ENCODE peak calls at places on chromosomes 11 and 22, in ten cellular contexts. One of them, this sample, is unnamed.

GRCh38 chr11:35525501-35526175 is at the start of gene PAMR1:
- DNase-seq in coronary artery: no peak
- DNase-seq in neural crest cell: no peak
- DNase-seq in tibial artery: peak
- DNase-seq in GM06990: peak
- DNase-seq in adrenal gland: peak
- DNase-seq in cardiac muscle cell: peak
- DNase-seq in spleen: peak
- DNase-seq in endothelial cell: peak
- DNase-seq in heart left ventricle: peak
- DNase-seq in this sample: peak

GRCh38 chr11:121572581-121573059 is 119.9 kb upstream of the SORL1-AS1 start:
- DNase-seq in coronary artery: no peak
- DNase-seq in neural crest cell: no peak
- DNase-seq in tibial artery: no peak
- DNase-seq in GM06990: no peak
- DNase-seq in adrenal gland: no peak
- DNase-seq in cardiac muscle cell: no peak
- DNase-seq in spleen: no peak
- DNase-seq in endothelial cell: no peak
- DNase-seq in heart left ventricle: no peak
- DNase-seq in this sample: no peak

GRCh38 chr11:4482445-4482844 is at the start of gene OR52K1:
- DNase-seq in coronary artery: no peak
- DNase-seq in neural crest cell: no peak
- DNase-seq in tibial artery: no peak
- DNase-seq in GM06990: no peak
- DNase-seq in adrenal gland: no peak
- DNase-seq in cardiac muscle cell: no peak
- DNase-seq in spleen: no peak
- DNase-seq in endothelial cell: no peak
- DNase-seq in heart left ventricle: no peak
- DNase-seq in this sample: no peak

GRCh38 chr11:128590587-128590986 is 3.2 kb upstream of the ETS1 start:
- DNase-seq in coronary artery: no peak
- DNase-seq in neural crest cell: no peak
- DNase-seq in tibial artery: no peak
- DNase-seq in GM06990: no peak
- DNase-seq in adrenal gland: no peak
- DNase-seq in cardiac muscle cell: no peak
- DNase-seq in spleen: no peak
- DNase-seq in endothelial cell: no peak
- DNase-seq in heart left ventricle: no peak
- DNase-seq in this sample: no peak

GRCh38 chr11:65366340-65366773 is 11.8 kb downstream of the TIGD3 start:
- DNase-seq in coronary artery: no peak
- DNase-seq in neural crest cell: no peak
- DNase-seq in tibial artery: no peak
- DNase-seq in GM06990: no peak
- DNase-seq in adrenal gland: no peak
- DNase-seq in cardiac muscle cell: peak
- DNase-seq in spleen: no peak
- DNase-seq in endothelial cell: no peak
- DNase-seq in heart left ventricle: no peak
- DNase-seq in this sample: no peak

GRCh38 chr22:24290459-24290858 is 19.8 kb downstream of the SPECC1L start:
- DNase-seq in coronary artery: no peak
- DNase-seq in neural crest cell: no peak
- DNase-seq in tibial artery: no peak
- DNase-seq in GM06990: no peak
- DNase-seq in adrenal gland: no peak
- DNase-seq in cardiac muscle cell: no peak
- DNase-seq in spleen: no peak
- DNase-seq in endothelial cell: no peak
- DNase-seq in heart left ventricle: no peak
- DNase-seq in this sample: no peak

GRCh38 chr11:102436546-102436945 is 16.0 kb downstream of the TMEM123 start:
- DNase-seq in coronary artery: no peak
- DNase-seq in neural crest cell: no peak
- DNase-seq in tibial artery: no peak
- DNase-seq in GM06990: no peak
- DNase-seq in adrenal gland: no peak
- DNase-seq in cardiac muscle cell: peak
- DNase-seq in spleen: no peak
- DNase-seq in endothelial cell: no peak
- DNase-seq in heart left ventricle: no peak
- DNase-seq in this sample: no peak

GRCh38 chr11:77175869-77176539 is 48.0 kb downstream of the MYO7A start:
- DNase-seq in coronary artery: no peak
- DNase-seq in neural crest cell: peak
- DNase-seq in tibial artery: peak
- DNase-seq in GM06990: no peak
- DNase-seq in adrenal gland: peak
- DNase-seq in cardiac muscle cell: no peak
- DNase-seq in spleen: peak
- DNase-seq in endothelial cell: peak
- DNase-seq in heart left ventricle: peak
- DNase-seq in this sample: no peak

GRCh38 chr22:36435516-36436415 is 45.7 kb downstream of the TXN2 start:
- DNase-seq in coronary artery: no peak
- DNase-seq in neural crest cell: no peak
- DNase-seq in tibial artery: no peak
- DNase-seq in GM06990: peak
- DNase-seq in adrenal gland: no peak
- DNase-seq in cardiac muscle cell: no peak
- DNase-seq in spleen: peak
- DNase-seq in endothelial cell: no peak
- DNase-seq in heart left ventricle: no peak
- DNase-seq in this sample: no peak

GRCh38 chr11:122763108-122763507 is 75.2 kb upstream of the CRTAM start:
- DNase-seq in coronary artery: no peak
- DNase-seq in neural crest cell: no peak
- DNase-seq in tibial artery: no peak
- DNase-seq in GM06990: no peak
- DNase-seq in adrenal gland: no peak
- DNase-seq in cardiac muscle cell: no peak
- DNase-seq in spleen: no peak
- DNase-seq in endothelial cell: no peak
- DNase-seq in heart left ventricle: no peak
- DNase-seq in this sample: no peak

GRCh38 chr11:117554601-117555333 is 227.1 kb downstream of the CEP164 start:
- DNase-seq in coronary artery: no peak
- DNase-seq in neural crest cell: no peak
- DNase-seq in tibial artery: no peak
- DNase-seq in GM06990: no peak
- DNase-seq in adrenal gland: no peak
- DNase-seq in cardiac muscle cell: no peak
- DNase-seq in spleen: peak
- DNase-seq in endothelial cell: no peak
- DNase-seq in heart left ventricle: no peak
- DNase-seq in this sample: no peak

GRCh38 chr22:17845790-17846189 is 71.5 kb upstream of the BID start:
- DNase-seq in coronary artery: no peak
- DNase-seq in neural crest cell: no peak
- DNase-seq in tibial artery: no peak
- DNase-seq in GM06990: no peak
- DNase-seq in adrenal gland: no peak
- DNase-seq in cardiac muscle cell: no peak
- DNase-seq in spleen: no peak
- DNase-seq in endothelial cell: no peak
- DNase-seq in heart left ventricle: no peak
- DNase-seq in this sample: no peak

GRCh38 chr11:63999349-64000025 is 13.2 kb downstream of the OTUB1 start:
- DNase-seq in coronary artery: no peak
- DNase-seq in neural crest cell: peak
- DNase-seq in tibial artery: peak
- DNase-seq in GM06990: peak
- DNase-seq in adrenal gland: peak
- DNase-seq in cardiac muscle cell: peak
- DNase-seq in spleen: peak
- DNase-seq in endothelial cell: peak
- DNase-seq in heart left ventricle: peak
- DNase-seq in this sample: no peak

GRCh38 chr11:12961615-12962014 is 47.5 kb upstream of the RASSF10 start:
- DNase-seq in coronary artery: no peak
- DNase-seq in neural crest cell: no peak
- DNase-seq in tibial artery: no peak
- DNase-seq in GM06990: no peak
- DNase-seq in adrenal gland: no peak
- DNase-seq in cardiac muscle cell: peak
- DNase-seq in spleen: no peak
- DNase-seq in endothelial cell: no peak
- DNase-seq in heart left ventricle: no peak
- DNase-seq in this sample: no peak

GRCh38 chr11:66189031-66189745 is 79.3 kb upstream of the RAB1B start:
- DNase-seq in coronary artery: no peak
- DNase-seq in neural crest cell: no peak
- DNase-seq in tibial artery: no peak
- DNase-seq in GM06990: no peak
- DNase-seq in adrenal gland: no peak
- DNase-seq in cardiac muscle cell: no peak
- DNase-seq in spleen: no peak
- DNase-seq in endothelial cell: no peak
- DNase-seq in heart left ventricle: no peak
- DNase-seq in this sample: no peak

GRCh38 chr11:109668973-109669634 is 247.1 kb downstream of the C11orf87 start:
- DNase-seq in coronary artery: no peak
- DNase-seq in neural crest cell: no peak
- DNase-seq in tibial artery: no peak
- DNase-seq in GM06990: no peak
- DNase-seq in adrenal gland: no peak
- DNase-seq in cardiac muscle cell: peak
- DNase-seq in spleen: no peak
- DNase-seq in endothelial cell: no peak
- DNase-seq in heart left ventricle: no peak
- DNase-seq in this sample: no peak

GRCh38 chr11:92837595-92837994 is 131.9 kb upstream of the MTNR1B start:
- DNase-seq in coronary artery: no peak
- DNase-seq in neural crest cell: no peak
- DNase-seq in tibial artery: no peak
- DNase-seq in GM06990: no peak
- DNase-seq in adrenal gland: no peak
- DNase-seq in cardiac muscle cell: no peak
- DNase-seq in spleen: no peak
- DNase-seq in endothelial cell: no peak
- DNase-seq in heart left ventricle: no peak
- DNase-seq in this sample: no peak

DNA sequence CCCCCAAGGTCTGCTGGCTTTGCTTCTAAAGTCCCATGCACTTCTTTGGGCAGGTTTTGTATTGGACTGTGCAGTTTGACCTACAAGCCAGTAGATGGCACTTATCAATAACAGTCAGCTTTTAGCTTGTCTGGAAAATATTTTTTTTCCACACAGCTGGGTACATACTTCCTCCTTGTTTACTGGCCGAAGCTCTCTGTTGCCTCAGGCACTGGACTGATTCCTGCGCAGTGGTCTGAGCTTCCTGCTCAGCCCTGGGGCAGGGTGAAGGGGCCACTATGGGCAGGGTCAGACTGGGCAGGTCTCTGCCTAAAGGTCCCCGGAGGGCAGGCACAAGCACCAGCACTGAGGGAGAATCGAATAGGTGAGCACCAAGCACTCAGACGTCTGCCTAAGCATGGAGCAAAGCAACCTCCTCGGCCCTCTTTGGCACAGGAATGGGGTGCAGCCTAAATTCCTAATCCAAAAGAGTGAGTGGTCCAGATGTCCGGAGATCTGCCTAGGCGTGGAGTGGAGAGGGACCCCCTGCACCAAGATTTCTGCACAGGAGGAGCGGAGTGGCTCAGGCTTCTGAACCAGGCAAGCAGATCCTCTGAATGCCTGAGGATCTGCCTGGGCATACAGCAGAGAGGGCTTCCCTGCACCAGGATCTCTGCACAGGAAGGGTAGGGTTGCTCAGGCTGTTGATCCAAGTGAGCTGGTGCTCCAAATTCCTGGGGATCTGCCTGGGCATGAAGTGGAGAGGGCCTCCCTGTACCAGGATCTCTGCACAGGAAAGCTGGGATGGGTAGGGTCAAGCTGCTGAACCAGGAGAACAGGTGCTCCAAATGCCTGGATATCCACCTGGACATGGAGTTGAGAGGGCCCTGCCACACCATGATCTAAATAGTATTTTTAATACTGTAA is 105.9 kb upstream of the C11orf58 start:
- DNase-seq in coronary artery: no peak
- DNase-seq in neural crest cell: no peak
- DNase-seq in tibial artery: no peak
- DNase-seq in GM06990: no peak
- DNase-seq in adrenal gland: no peak
- DNase-seq in cardiac muscle cell: peak
- DNase-seq in spleen: no peak
- DNase-seq in endothelial cell: no peak
- DNase-seq in heart left ventricle: no peak
- DNase-seq in this sample: no peak
- TF ChIP-seq CTCF in coronary artery: no peak
- TF ChIP-seq CTCF in neural crest cell: peak
- TF ChIP-seq CTCF in tibial artery: no peak
- TF ChIP-seq CTCF in GM06990: peak
- TF ChIP-seq CTCF in adrenal gland: no peak
- TF ChIP-seq CTCF in cardiac muscle cell: peak
- TF ChIP-seq CTCF in spleen: no peak
- TF ChIP-seq CTCF in endothelial cell: peak
- TF ChIP-seq CTCF in heart left ventricle: peak
- TF ChIP-seq CTCF in this sample: peak

GRCh38 chr22:47826016-47826415 is 1063.6 kb downstream of the TBC1D22A start:
- DNase-seq in coronary artery: no peak
- DNase-seq in neural crest cell: no peak
- DNase-seq in tibial artery: no peak
- DNase-seq in GM06990: no peak
- DNase-seq in adrenal gland: no peak
- DNase-seq in cardiac muscle cell: no peak
- DNase-seq in spleen: no peak
- DNase-seq in endothelial cell: no peak
- DNase-seq in heart left ventricle: no peak
- DNase-seq in this sample: no peak
- TF ChIP-seq CTCF in coronary artery: no peak
- TF ChIP-seq CTCF in neural crest cell: no peak
- TF ChIP-seq CTCF in tibial artery: no peak
- TF ChIP-seq CTCF in GM06990: no peak
- TF ChIP-seq CTCF in adrenal gland: no peak
- TF ChIP-seq CTCF in cardiac muscle cell: no peak
- TF ChIP-seq CTCF in spleen: no peak
- TF ChIP-seq CTCF in endothelial cell: no peak
- TF ChIP-seq CTCF in heart left ventricle: no peak
- TF ChIP-seq CTCF in this sample: no peak

GRCh38 chr11:115990004-115990447 is 485.8 kb upstream of the CADM1 start:
- DNase-seq in coronary artery: no peak
- DNase-seq in neural crest cell: peak
- DNase-seq in tibial artery: no peak
- DNase-seq in GM06990: peak
- DNase-seq in adrenal gland: no peak
- DNase-seq in cardiac muscle cell: no peak
- DNase-seq in spleen: peak
- DNase-seq in endothelial cell: peak
- DNase-seq in heart left ventricle: no peak
- DNase-seq in this sample: no peak
- TF ChIP-seq CTCF in coronary artery: no peak
- TF ChIP-seq CTCF in neural crest cell: peak
- TF ChIP-seq CTCF in tibial artery: peak
- TF ChIP-seq CTCF in GM06990: peak
- TF ChIP-seq CTCF in adrenal gland: peak
- TF ChIP-seq CTCF in cardiac muscle cell: peak
- TF ChIP-seq CTCF in spleen: peak
- TF ChIP-seq CTCF in endothelial cell: peak
- TF ChIP-seq CTCF in heart left ventricle: peak
- TF ChIP-seq CTCF in this sample: peak

GRCh38 chr22:21450320-21450831 is 16.8 kb upstream of the TMEM191C start:
- DNase-seq in coronary artery: no peak
- DNase-seq in neural crest cell: peak
- DNase-seq in tibial artery: peak
- DNase-seq in GM06990: no peak
- DNase-seq in adrenal gland: peak
- DNase-seq in cardiac muscle cell: no peak
- DNase-seq in spleen: peak
- DNase-seq in endothelial cell: peak
- DNase-seq in heart left ventricle: peak
- DNase-seq in this sample: peak
- TF ChIP-seq CTCF in coronary artery: no peak
- TF ChIP-seq CTCF in neural crest cell: peak
- TF ChIP-seq CTCF in tibial artery: no peak
- TF ChIP-seq CTCF in GM06990: peak
- TF ChIP-seq CTCF in adrenal gland: no peak
- TF ChIP-seq CTCF in cardiac muscle cell: no peak
- TF ChIP-seq CTCF in spleen: no peak
- TF ChIP-seq CTCF in endothelial cell: no peak
- TF ChIP-seq CTCF in heart left ventricle: no peak
- TF ChIP-seq CTCF in this sample: no peak